ENCODE peak calls at places on chromosome 3, in five cellular contexts. U is tibial artery, G is adrenal gland, W is KBM-7, F is heart left ventricle. Q is an unnamed sample.

GRCh38 chr3:78666458-78666800 is 1101.4 kb downstream of the ROBO1 start:
- DNase-seq in U (no peak), G (no peak), W (no peak), F (no peak), Q (peak; percentile 41)

GRCh38 chr3:138938877-138939562 is 7.9 kb downstream of the FOXL2 start:
- DNase-seq in U (peak; percentile 63), G (no peak), W (no peak), F (no peak), Q (no peak)

GRCh38 chr3:101702726-101703125 is 16.2 kb upstream of the RPL24 start:
- DNase-seq in U (no peak), G (no peak), W (no peak), F (no peak), Q (no peak)

GRCh38 chr3:173843060-173843459 is 445.5 kb downstream of the NLGN1 start:
- DNase-seq in U (no peak), G (no peak), W (no peak), F (no peak), Q (no peak)

GRCh38 chr3:147187687-147188086 is 218.7 kb downstream of the ZIC4 start:
- DNase-seq in U (no peak), G (no peak), W (no peak), F (no peak), Q (no peak)

GRCh38 chr3:112056451-112056929 is 22.0 kb downstream of the TMPRSS7 start:
- DNase-seq in U (no peak), G (no peak), W (no peak), F (no peak), Q (peak; percentile 77)

GRCh38 chr3:108006077-108006675 is 84.7 kb downstream of the CD47 start:
- DNase-seq in U (no peak), G (peak; percentile 75), W (no peak), F (peak; percentile 47), Q (peak; percentile 67)

GRCh38 chr3:179653777-179654117 is 907 bp downstream of the USP13 start:
- DNase-seq in U (no peak), G (peak; percentile 70), W (no peak), F (no peak), Q (no peak)

GRCh38 chr3:120144267-120144666 is 50.0 kb upstream of the GSK3B start:
- DNase-seq in U (no peak), G (no peak), W (no peak), F (no peak), Q (peak; percentile 8)

GRCh38 chr3:36792342-36792741 is 28.0 kb upstream of the DCLK3 start:
- DNase-seq in U (no peak), G (no peak), W (peak; percentile 49), F (no peak), Q (no peak)

GRCh38 chr3:56064684-56065083 is 403.6 kb downstream of the ERC2 start:
- DNase-seq in U (no peak), G (no peak), W (no peak), F (no peak), Q (no peak)

GRCh38 chr3:2792432-2792831 is 317.7 kb downstream of the IL5RA start:
- DNase-seq in U (no peak), G (no peak), W (no peak), F (no peak), Q (no peak)

GRCh38 chr3:52495777-52496602 is 852 bp downstream of the STAB1 start:
- DNase-seq in U (no peak), G (peak; percentile 93), W (no peak), F (no peak), Q (no peak)

GRCh38 chr3:148957586-148957985 is 33.8 kb upstream of the GYG1 start:
- DNase-seq in U (no peak), G (no peak), W (peak; percentile 68), F (no peak), Q (no peak)

GRCh38 chr3:8266679-8267267 is 234.8 kb upstream of the LMCD1 start:
- DNase-seq in U (no peak), G (no peak), W (no peak), F (no peak), Q (no peak)

GRCh38 chr3:133330043-133330442 is 69.8 kb upstream of the BFSP2 start:
- DNase-seq in U (no peak), G (no peak), W (no peak), F (no peak), Q (no peak)

GRCh38 chr3:154775821-154776548 is 304.1 kb upstream of the MME start:
- DNase-seq in U (no peak), G (no peak), W (no peak), F (no peak), Q (no peak)

GRCh38 chr3:138833908-138834358 is 795 bp downstream of the PIK3CB start:
- DNase-seq in U (no peak), G (peak; percentile 67), W (peak; percentile 61), F (no peak), Q (no peak)

GRCh38 chr3:77919244-77919643 is 879.3 kb downstream of the ROBO2 start:
- DNase-seq in U (no peak), G (no peak), W (no peak), F (no peak), Q (no peak)

GRCh38 chr3:73637042-73637441 is 12.3 kb upstream of the PDZRN3 start:
- DNase-seq in U (no peak), G (no peak), W (no peak), F (no peak), Q (no peak)

GRCh38 chr3:55668359-55668758 is 181.3 kb upstream of the WNT5A start:
- DNase-seq in U (no peak), G (no peak), W (no peak), F (no peak), Q (no peak)

GRCh38 chr3:27127879-27128278 is 241.3 kb downstream of the NEK10 start:
- DNase-seq in U (no peak), G (no peak), W (no peak), F (no peak), Q (no peak)

GRCh38 chr3:4355401-4356224 is 52.4 kb downstream of the SETMAR start:
- DNase-seq in U (no peak), G (peak; percentile 80), W (no peak), F (peak; percentile 61), Q (no peak)

Q was measured in epithelial cell of prostate.